ENCODE peak calls at places on chromosomes 3 and 15, in eight cellular contexts. P is GM23338, C is WERI-Rb-1, I is kidney epithelial cell, Y is psoas muscle, R is HFF-Myc, W is endothelial cell, A is uterus. J is an unnamed sample.

GRCh38 chr3:117665311-117665710 is 955.7 kb downstream of the TUSC7 start:
- DNase-seq in P (no peak), C (no peak), I (no peak), Y (no peak), R (no peak), W (no peak), A (no peak), J (no peak)

GRCh38 chr15:95266481-95267061 is 1035.2 kb downstream of the MCTP2 start:
- DNase-seq in P (no peak), C (no peak), I (no peak), Y (no peak), R (no peak), W (no peak), A (peak), J (peak)

GRCh38 chr3:124084398-124084881 is 92.5 kb upstream of the ROPN1 start:
- DNase-seq in P (no peak), C (no peak), I (no peak), Y (no peak), R (peak), W (no peak), A (no peak), J (peak)

GRCh38 chr3:14329116-14329830 is 73.1 kb upstream of the SLC6A6 start:
- DNase-seq in P (peak), C (no peak), I (peak), Y (no peak), R (peak), W (no peak), A (no peak), J (no peak)

GRCh38 chr3:129687586-129688125 is 81.2 kb upstream of the PLXND1 start:
- DNase-seq in P (no peak), C (no peak), I (no peak), Y (no peak), R (no peak), W (no peak), A (no peak), J (no peak)

GRCh38 chr15:56919708-56920637 is 1.5 kb downstream of the TCF12 start:
- DNase-seq in P (peak), C (peak), I (no peak), Y (peak), R (no peak), W (peak), A (peak), J (no peak)

GRCh38 chr3:184186184-184186901 is at the start of gene ABCF3:
- DNase-seq in P (no peak), C (no peak), I (no peak), Y (peak), R (no peak), W (no peak), A (peak), J (no peak)

GRCh38 chr15:35720984-35721383 is 175.0 kb upstream of the DPH6 start:
- DNase-seq in P (no peak), C (no peak), I (no peak), Y (no peak), R (no peak), W (no peak), A (no peak), J (no peak)

GRCh38 chr3:124163689-124164088 is 171.8 kb upstream of the ROPN1 start:
- DNase-seq in P (no peak), C (no peak), I (no peak), Y (no peak), R (no peak), W (no peak), A (no peak), J (no peak)

GRCh38 chr3:159821148-159821547 is 167.5 kb upstream of the IL12A start:
- DNase-seq in P (no peak), C (no peak), I (no peak), Y (no peak), R (no peak), W (no peak), A (no peak), J (no peak)

GRCh38 chr3:152026033-152026556 is 152.7 kb downstream of the SUCNR1 start:
- DNase-seq in P (no peak), C (no peak), I (peak), Y (no peak), R (peak), W (no peak), A (no peak), J (peak)

GRCh38 chr3:110521019-110521418 is 550.6 kb upstream of the NECTIN3 start:
- DNase-seq in P (no peak), C (no peak), I (no peak), Y (no peak), R (peak), W (no peak), A (no peak), J (no peak)

GRCh38 chr15:100686725-100687488 is 84.5 kb downstream of the ASB7 start:
- DNase-seq in P (no peak), C (no peak), I (no peak), Y (no peak), R (no peak), W (no peak), A (no peak), J (no peak)

GRCh38 chr15:83769411-83769960 is 115.6 kb downstream of the ADAMTSL3 start:
- DNase-seq in P (no peak), C (no peak), I (no peak), Y (no peak), R (no peak), W (no peak), A (no peak), J (no peak)

GRCh38 chr3:27610800-27611199 is 111.3 kb downstream of the EOMES start:
- DNase-seq in P (no peak), C (no peak), I (no peak), Y (no peak), R (no peak), W (no peak), A (no peak), J (no peak)

GRCh38 chr3:62529230-62529629 is 155.9 kb upstream of the FEZF2 start:
- DNase-seq in P (peak), C (no peak), I (peak), Y (no peak), R (peak), W (peak), A (no peak), J (no peak)

GRCh38 chr15:101187820-101188516 is 63.9 kb downstream of the CHSY1 start:
- DNase-seq in P (no peak), C (no peak), I (no peak), Y (no peak), R (no peak), W (no peak), A (no peak), J (peak)

GRCh38 chr3:31186041-31186440 is 291.6 kb upstream of the GADL1 start:
- DNase-seq in P (no peak), C (no peak), I (no peak), Y (no peak), R (no peak), W (no peak), A (no peak), J (no peak)

GRCh38 chr3:38004415-38005075 is 14.0 kb downstream of the VILL start:
- DNase-seq in P (peak), C (peak), I (no peak), Y (peak), R (no peak), W (peak), A (peak), J (no peak)

GRCh38 chr15:90402230-90402629 is 14.2 kb downstream of the IQGAP1 start:
- DNase-seq in P (no peak), C (no peak), I (peak), Y (peak), R (peak), W (no peak), A (peak), J (peak)

GRCh38 chr15:45138814-45139765 is 9.3 kb downstream of the DUOX1 start:
- DNase-seq in P (no peak), C (no peak), I (no peak), Y (no peak), R (no peak), W (no peak), A (no peak), J (no peak)

GRCh38 chr15:45134046-45134445 is 4.3 kb downstream of the DUOX1 start:
- DNase-seq in P (no peak), C (no peak), I (no peak), Y (no peak), R (no peak), W (no peak), A (no peak), J (no peak)

GRCh38 chr15:45137703-45138102 is 7.9 kb downstream of the DUOX1 start:
- DNase-seq in P (no peak), C (no peak), I (no peak), Y (no peak), R (no peak), W (no peak), A (no peak), J (no peak)

GRCh38 chr15:45134682-45135604 is 5.1 kb downstream of the DUOX1 start:
- DNase-seq in P (peak), C (no peak), I (no peak), Y (no peak), R (no peak), W (peak), A (no peak), J (no peak)

DNA sequence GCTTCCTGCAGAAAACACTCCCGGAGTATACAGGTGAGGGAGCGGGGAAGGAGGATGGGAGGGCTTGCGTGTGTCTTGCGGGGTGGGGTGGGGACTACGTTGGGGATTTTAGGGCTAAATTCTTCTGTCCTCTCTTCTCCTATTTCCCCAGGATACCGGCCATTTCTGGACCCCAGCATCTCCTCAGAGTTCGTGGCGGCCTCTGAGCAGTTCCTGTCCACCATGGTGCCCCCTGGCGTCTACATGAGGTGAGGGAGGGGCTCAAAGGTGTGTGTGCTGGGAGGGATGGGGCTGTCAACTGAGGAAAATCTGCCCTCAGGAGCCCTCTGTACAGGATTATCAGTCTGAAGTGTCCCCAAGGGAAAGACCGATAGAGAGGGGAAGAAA is 6.6 kb downstream of the DUOX1 start:
- DNase-seq in P (peak), C (no peak), I (no peak), Y (no peak), R (no peak), W (peak), A (no peak), J (no peak)
- TF ChIP-seq CTCF in P (peak), C (peak), I (peak), Y (no peak), R (no peak), W (peak), A (no peak), J (no peak)

GRCh38 chr3:116517308-116517707 is 72.0 kb upstream of the LSAMP start:
- DNase-seq in P (peak), C (no peak), I (no peak), Y (no peak), R (no peak), W (no peak), A (no peak), J (no peak)
- TF ChIP-seq CTCF in P (peak), C (peak), I (peak), Y (no peak), R (peak), W (peak), A (no peak), J (no peak)

DNA sequence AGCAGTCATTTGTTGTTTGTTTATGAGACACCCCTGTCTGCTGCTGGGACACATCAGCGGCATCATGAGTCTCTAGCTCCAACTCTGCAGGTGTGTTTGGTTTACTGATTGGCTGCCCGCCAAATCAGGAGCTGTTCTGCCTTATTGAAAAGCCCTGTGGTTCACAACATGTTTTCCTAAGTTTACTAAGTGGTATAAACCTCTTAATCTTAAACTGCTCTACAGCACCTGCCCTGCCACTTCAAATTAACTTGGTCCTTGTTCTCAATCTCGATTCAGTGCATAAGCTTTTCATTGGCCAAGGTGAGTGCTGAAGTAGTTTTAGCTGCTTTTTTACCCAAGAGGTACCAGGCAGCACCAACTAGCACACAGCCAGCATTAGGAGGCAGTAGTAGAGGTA is 77.8 kb upstream of the WDR72 start:
- DNase-seq in P (peak), C (peak), I (no peak), Y (no peak), R (no peak), W (no peak), A (no peak), J (no peak)
- TF ChIP-seq CTCF in P (no peak), C (no peak), I (no peak), Y (no peak), R (no peak), W (no peak), A (no peak), J (no peak)

GRCh38 chr15:20349774-20350498 is 191.7 kb downstream of the GOLGA6L6 start:
- DNase-seq in P (no peak), C (no peak), I (no peak), Y (peak), R (no peak), W (no peak), A (peak), J (no peak)

GRCh38 chr15:20346082-20346805 is 195.4 kb downstream of the GOLGA6L6 start:
- DNase-seq in P (no peak), C (no peak), I (no peak), Y (peak), R (no peak), W (no peak), A (no peak), J (no peak)

GRCh38 chr15:20348291-20348899 is 193.2 kb downstream of the GOLGA6L6 start:
- DNase-seq in P (no peak), C (no peak), I (no peak), Y (no peak), R (no peak), W (no peak), A (no peak), J (no peak)

GRCh38 chr15:20351448-20351961 is 190.1 kb downstream of the GOLGA6L6 start:
- DNase-seq in P (no peak), C (no peak), I (no peak), Y (peak), R (no peak), W (no peak), A (peak), J (no peak)

GRCh38 chr15:20348900-20349773 is 192.5 kb downstream of the GOLGA6L6 start:
- DNase-seq in P (no peak), C (peak), I (no peak), Y (peak), R (no peak), W (no peak), A (peak), J (no peak)
- TF ChIP-seq CTCF in P (no peak), C (no peak), I (no peak), Y (no peak), R (no peak), W (no peak), A (no peak), J (no peak)

DNA sequence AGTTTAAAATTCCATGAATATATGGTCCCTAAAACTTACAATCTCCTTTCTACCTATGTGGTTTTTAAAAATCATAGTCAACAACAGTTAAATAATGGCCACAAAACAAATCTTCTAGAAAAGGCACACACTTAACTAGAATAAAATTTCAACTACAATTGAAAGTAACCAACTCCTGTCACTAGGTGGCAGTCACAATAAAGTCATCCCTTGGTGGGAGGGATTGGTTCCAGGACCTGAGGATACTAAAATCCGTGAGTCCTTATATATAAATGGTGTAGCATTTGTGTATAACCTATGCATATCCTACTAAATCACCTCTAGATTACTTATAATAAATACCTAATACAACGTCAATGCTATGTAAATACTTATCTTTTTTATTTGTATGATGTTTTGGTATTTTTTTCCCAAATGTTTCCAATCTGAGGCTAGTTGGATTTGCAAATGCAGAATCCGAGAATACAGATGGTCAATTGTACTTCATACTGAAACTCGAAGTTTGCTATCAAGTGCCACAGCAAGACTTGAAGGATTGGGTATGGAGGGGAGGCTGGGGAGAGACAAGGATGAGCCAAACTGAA is 172.6 kb downstream of the FMN1 start:
- DNase-seq in P (peak), C (peak), I (no peak), Y (no peak), R (peak), W (peak), A (no peak), J (no peak)
- TF ChIP-seq CTCF in P (peak), C (peak), I (peak), Y (peak), R (peak), W (peak), A (peak), J (peak)

GRCh38 chr15:78077860-78078187 is 313 bp upstream of the TBC1D2B start:
- DNase-seq in P (no peak), C (no peak), I (no peak), Y (no peak), R (no peak), W (no peak), A (no peak), J (no peak)
- TF ChIP-seq CTCF in P (no peak), C (no peak), I (no peak), Y (no peak), R (no peak), W (no peak), A (no peak), J (no peak)

GRCh38 chr3:59313365-59313764 is 263.5 kb upstream of the CFAP20DC start:
- DNase-seq in P (peak), C (peak), I (no peak), Y (no peak), R (no peak), W (peak), A (no peak), J (no peak)
- TF ChIP-seq CTCF in P (peak), C (peak), I (peak), Y (no peak), R (peak), W (peak), A (no peak), J (peak)

GRCh38 chr3:78978037-78978436 is 789.8 kb downstream of the ROBO1 start:
- DNase-seq in P (peak), C (no peak), I (no peak), Y (no peak), R (no peak), W (no peak), A (no peak), J (no peak)
- TF ChIP-seq CTCF in P (peak), C (peak), I (peak), Y (peak), R (peak), W (peak), A (no peak), J (peak)

GRCh38 chr3:8069471-8069870 is 432.2 kb upstream of the LMCD1 start:
- DNase-seq in P (no peak), C (peak), I (no peak), Y (no peak), R (no peak), W (no peak), A (no peak), J (no peak)
- TF ChIP-seq CTCF in P (no peak), C (no peak), I (no peak), Y (no peak), R (no peak), W (no peak), A (no peak), J (no peak)